ENCODE peak calls at places on chromosomes 6 and 20, in ten cellular contexts. L is ascending aorta, N is right lobe of liver, R is IMR-90, Z is lower lobe of right lung, S is endodermal cell, J is cardiac muscle cell, E is HepG2, U is Caco-2, H is HCT116. Y is an unnamed sample. For H3K9me3 and H3K4me1, the result is how much of the 10 kb centered on the place peaks cover.

GRCh38 chr6:18147160-18147559 is 7.7 kb downstream of the TPMT start:
- DNase-seq in E (peak), N (no peak), L (no peak), S (no peak), R (peak), U (no peak), Z (no peak), H (no peak), J (no peak), Y (peak)

GRCh38 chr6:82249381-82250253 is 2.1 kb upstream of the IBTK start:
- DNase-seq in U (no peak), N (no peak), L (no peak), S (no peak), H (no peak), J (no peak), Z (no peak), R (no peak), E (no peak), Y (no peak)

GRCh38 chr6:107800564-107801164 is 23.4 kb downstream of the SCML4 start:
- DNase-seq in J (no peak), H (no peak), R (no peak), U (no peak), S (peak), L (no peak), N (no peak), E (peak), Z (no peak), Y (no peak)

GRCh38 chr20:1810572-1810925 is 84.7 kb upstream of the SIRPA start:
- DNase-seq in E (no peak), N (peak), Z (no peak), U (no peak), H (no peak), J (no peak), S (peak), R (no peak), L (no peak), Y (no peak)

GRCh38 chr6:124099520-124099919 is 295.9 kb downstream of the NKAIN2 start:
- DNase-seq in S (no peak), N (no peak), H (no peak), L (no peak), U (no peak), E (no peak), R (no peak), J (no peak), Z (no peak), Y (no peak)

GRCh38 chr6:25998379-25998778 is 35.8 kb downstream of the TRIM38 start:
- DNase-seq in R (no peak), N (no peak), H (no peak), U (no peak), Z (no peak), S (no peak), L (no peak), E (no peak), J (no peak), Y (no peak)

GRCh38 chr20:20148774-20149173 is 96.4 kb downstream of the CFAP61 start:
- DNase-seq in U (no peak), R (no peak), N (no peak), L (no peak), Z (no peak), H (no peak), S (no peak), J (no peak), E (no peak), Y (no peak)

GRCh38 chr6:50785921-50786320 is 32.8 kb upstream of the TFAP2B start:
- DNase-seq in L (no peak), E (no peak), N (no peak), U (no peak), S (no peak), J (no peak), Z (no peak), H (no peak), R (no peak), Y (no peak)

GRCh38 chr6:34836451-34836850 is 44.6 kb downstream of the BLTP3A start:
- DNase-seq in S (no peak), U (no peak), N (no peak), R (no peak), H (no peak), J (no peak), L (no peak), E (no peak), Z (no peak), Y (no peak)

GRCh38 chr20:47704746-47705496 is 80.4 kb downstream of the SULF2 start:
- DNase-seq in Z (no peak), J (no peak), U (no peak), E (no peak), L (no peak), R (no peak), H (no peak), N (no peak), S (no peak), Y (no peak)

GRCh38 chr6:65248211-65248610 is 458.8 kb downstream of the EYS start:
- DNase-seq in R (no peak), U (no peak), E (no peak), N (no peak), Z (no peak), L (no peak), H (no peak), S (no peak), J (no peak), Y (no peak)

GRCh38 chr6:160030103-160030502 is 61.2 kb downstream of the IGF2R start:
- DNase-seq in H (no peak), L (no peak), U (peak), N (peak), S (peak), E (no peak), J (peak), R (peak), Z (peak), Y (peak)

GRCh38 chr6:14037402-14038277 is 79.9 kb upstream of the CD83 start:
- DNase-seq in L (no peak), S (no peak), R (peak), U (no peak), N (no peak), H (no peak), E (no peak), J (no peak), Z (no peak), Y (no peak)

GRCh38 chr20:49466114-49466912 is 16.2 kb downstream of the KCNB1 start:
- DNase-seq in N (no peak), S (no peak), Z (no peak), H (no peak), U (no peak), L (no peak), J (no peak), E (no peak), R (no peak), Y (no peak)

GRCh38 chr20:23407770-23408467 is 13.4 kb downstream of the NAPB start:
- DNase-seq in N (no peak), H (no peak), Z (no peak), L (no peak), R (no peak), E (no peak), S (no peak), J (no peak), U (no peak), Y (no peak)

GRCh38 chr6:9581155-9581554 is 833.7 kb downstream of the TFAP2A start:
- DNase-seq in H (no peak), J (no peak), S (no peak), Z (no peak), R (no peak), N (no peak), E (no peak), U (no peak), L (no peak), Y (no peak)

GRCh38 chr20:21105429-21106170 is 558 bp downstream of the LINC00237 start:
- DNase-seq in E (no peak), N (no peak), H (no peak), R (no peak), U (no peak), Z (no peak), L (no peak), J (no peak), S (peak), Y (no peak)

GRCh38 chr6:53673138-53673801 is 7.7 kb upstream of the KLHL31 start:
- DNase-seq in N (no peak), S (no peak), E (peak), J (no peak), R (peak), H (peak), U (no peak), L (no peak), Z (no peak), Y (peak)

GRCh38 chr20:23257106-23257761 is 93.4 kb upstream of the NXT1 start:
- DNase-seq in L (no peak), S (no peak), N (no peak), U (no peak), H (no peak), R (peak), J (no peak), Z (no peak), E (no peak), Y (no peak)

GRCh38 chr20:47583551-47583950 is 81.9 kb downstream of the NCOA3 start:
- DNase-seq in Z (no peak), N (no peak), E (no peak), S (no peak), U (no peak), H (no peak), R (no peak), J (no peak), L (no peak), Y (no peak)

GRCh38 chr6:18328549-18328922 is 58.6 kb upstream of the RNF144B start:
- DNase-seq in Z (no peak), S (no peak), L (no peak), U (no peak), N (no peak), E (no peak), J (no peak), R (no peak), H (no peak), Y (no peak)

GRCh38 chr20:57439432-57439831 is 48.2 kb downstream of the RBM38 start:
- DNase-seq in Z (peak), E (no peak), L (peak), H (no peak), U (no peak), R (no peak), J (no peak), N (peak), S (no peak), Y (no peak)

DNA sequence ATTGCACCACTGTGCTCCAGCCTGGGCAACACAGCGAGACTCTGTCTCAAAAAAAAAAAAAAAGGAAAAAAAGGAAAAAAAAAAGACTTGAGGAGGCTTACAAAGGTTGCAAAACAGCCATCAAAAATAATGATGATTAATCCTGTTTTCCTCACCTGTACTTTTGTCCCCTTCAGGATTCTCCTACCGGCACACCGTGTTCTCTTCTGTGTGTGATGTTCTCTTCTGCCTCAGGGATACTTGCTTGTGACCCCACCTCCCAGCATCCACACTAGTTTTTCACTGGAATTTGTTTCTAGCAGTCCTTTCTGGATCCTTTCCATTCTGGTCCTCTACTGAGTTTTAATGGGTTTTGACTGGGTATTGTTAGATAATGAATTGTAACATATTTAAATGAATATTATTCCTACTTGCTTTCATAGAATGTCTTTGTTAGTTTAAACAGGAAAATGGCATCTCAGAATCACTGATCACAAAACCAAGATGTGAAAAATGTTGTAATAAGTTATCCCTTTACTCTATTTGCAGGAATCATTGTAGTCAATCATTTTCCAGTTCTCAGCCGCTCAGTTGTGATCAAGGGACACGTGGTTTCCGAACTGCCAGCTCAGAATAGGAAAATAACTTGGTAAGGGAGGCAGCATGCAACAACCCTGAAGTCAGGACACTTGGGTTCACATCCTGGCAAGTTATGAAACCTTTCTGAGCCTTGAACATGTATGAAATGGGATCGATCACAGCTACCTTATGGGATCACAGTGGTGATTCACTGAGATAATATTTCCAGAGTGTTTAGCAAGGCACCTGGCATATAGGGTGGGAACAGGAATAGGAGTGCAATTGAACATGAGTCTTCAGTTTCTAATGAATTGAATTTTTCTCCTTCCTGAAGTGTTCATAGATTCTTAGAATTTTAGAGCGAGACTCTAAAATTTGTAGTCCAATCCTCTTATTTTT is 8.5 kb downstream of the C6orf89 start:
- DNase-seq in R (no peak), H (no peak), L (no peak), N (no peak), U (no peak), E (no peak), S (no peak), Z (no peak), J (no peak), Y (no peak)
- H3K9me3 ChIP-seq in R (under half), H (under half), L (under half), N (under half), U (under half), E (under half), S (under half), Z (under half), J (under half), Y (under half)

GRCh38 chr6:119162134-119162761 is 83.8 kb upstream of the FAM184A start:
- DNase-seq in J (no peak), S (no peak), U (no peak), L (no peak), Z (no peak), R (no peak), N (no peak), E (no peak), H (no peak), Y (no peak)
- H3K4me1 ChIP-seq in J (under half), S (under half), U (under half), L (under half), Z (under half), R (under half), N (under half), E (under half), H (under half), Y (under half)

GRCh38 chr20:9075264-9076095 is 6.6 kb downstream of the PLCB4 start:
- DNase-seq in U (no peak), J (no peak), S (no peak), Z (no peak), H (no peak), L (no peak), N (no peak), E (no peak), R (no peak), Y (no peak)

GRCh38 chr20:9070304-9070703 is 1.4 kb downstream of the PLCB4 start:
- DNase-seq in H (no peak), E (no peak), L (no peak), N (no peak), Z (no peak), U (no peak), R (no peak), J (no peak), S (no peak), Y (no peak)

GRCh38 chr20:9068896-9069663 is at the start of gene PLCB4:
- DNase-seq in N (no peak), Z (peak), R (peak), E (no peak), J (peak), S (peak), L (no peak), H (no peak), U (peak), Y (peak)

GRCh38 chr20:9072741-9073310 is 3.9 kb downstream of the PLCB4 start:
- DNase-seq in Z (no peak), E (no peak), H (no peak), S (no peak), N (no peak), U (no peak), L (no peak), R (no peak), J (no peak), Y (no peak)

GRCh38 chr20:9071976-9072726 is 3.3 kb downstream of the PLCB4 start:
- DNase-seq in R (peak), J (no peak), N (no peak), E (no peak), U (no peak), H (no peak), Z (no peak), S (no peak), L (no peak), Y (no peak)
- H3K4me3 ChIP-seq in R (no peak), J (no peak), N (no peak), E (no peak), U (no peak), H (no peak), Z (no peak), S (peak), L (no peak), Y (no peak)

GRCh38 chr6:5749666-5750215 is 257.0 kb downstream of the NRN1 start:
- DNase-seq in E (no peak), N (no peak), H (no peak), L (no peak), U (no peak), Z (peak), J (no peak), R (no peak), S (no peak), Y (no peak)

GRCh38 chr6:5751525-5752252 is 255.0 kb downstream of the NRN1 start:
- DNase-seq in H (no peak), J (peak), E (no peak), R (peak), S (no peak), L (no peak), U (no peak), Z (no peak), N (no peak), Y (no peak)

GRCh38 chr6:5754904-5755303 is 251.8 kb downstream of the NRN1 start:
- DNase-seq in H (no peak), S (no peak), N (no peak), L (no peak), U (no peak), R (no peak), E (no peak), J (no peak), Z (no peak), Y (no peak)

GRCh38 chr6:5752282-5752681 is 254.4 kb downstream of the NRN1 start:
- DNase-seq in J (peak), S (peak), L (no peak), Z (no peak), R (peak), U (no peak), N (no peak), H (no peak), E (no peak), Y (no peak)

DNA sequence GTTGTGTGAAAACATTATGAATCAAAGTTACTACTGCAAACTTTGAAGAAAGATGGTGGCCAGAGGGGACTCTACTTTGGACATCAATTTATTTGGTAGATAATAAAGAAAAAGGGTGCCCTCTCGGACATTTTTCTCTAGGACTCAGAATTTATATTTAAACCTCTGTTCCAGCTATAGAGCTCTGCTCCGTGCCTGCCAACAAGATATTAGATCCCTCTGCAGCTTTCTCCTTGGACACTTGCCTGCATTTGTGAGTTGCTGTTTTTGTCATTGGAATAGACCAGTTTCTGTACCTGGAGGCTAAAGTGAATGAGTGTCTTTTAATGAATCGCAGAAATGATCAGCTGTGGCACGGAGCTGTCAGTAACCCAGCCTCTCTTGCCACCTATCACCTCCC is 253.5 kb downstream of the NRN1 start:
- DNase-seq in N (no peak), S (no peak), J (no peak), H (no peak), U (no peak), L (no peak), Z (no peak), E (no peak), R (no peak), Y (no peak)
- H3K9me3 ChIP-seq in N (under half), S (under half), J (under half), H (under half), U (under half), L (under half), Z (under half), E (under half), R (under half), Y (under half)

DNA sequence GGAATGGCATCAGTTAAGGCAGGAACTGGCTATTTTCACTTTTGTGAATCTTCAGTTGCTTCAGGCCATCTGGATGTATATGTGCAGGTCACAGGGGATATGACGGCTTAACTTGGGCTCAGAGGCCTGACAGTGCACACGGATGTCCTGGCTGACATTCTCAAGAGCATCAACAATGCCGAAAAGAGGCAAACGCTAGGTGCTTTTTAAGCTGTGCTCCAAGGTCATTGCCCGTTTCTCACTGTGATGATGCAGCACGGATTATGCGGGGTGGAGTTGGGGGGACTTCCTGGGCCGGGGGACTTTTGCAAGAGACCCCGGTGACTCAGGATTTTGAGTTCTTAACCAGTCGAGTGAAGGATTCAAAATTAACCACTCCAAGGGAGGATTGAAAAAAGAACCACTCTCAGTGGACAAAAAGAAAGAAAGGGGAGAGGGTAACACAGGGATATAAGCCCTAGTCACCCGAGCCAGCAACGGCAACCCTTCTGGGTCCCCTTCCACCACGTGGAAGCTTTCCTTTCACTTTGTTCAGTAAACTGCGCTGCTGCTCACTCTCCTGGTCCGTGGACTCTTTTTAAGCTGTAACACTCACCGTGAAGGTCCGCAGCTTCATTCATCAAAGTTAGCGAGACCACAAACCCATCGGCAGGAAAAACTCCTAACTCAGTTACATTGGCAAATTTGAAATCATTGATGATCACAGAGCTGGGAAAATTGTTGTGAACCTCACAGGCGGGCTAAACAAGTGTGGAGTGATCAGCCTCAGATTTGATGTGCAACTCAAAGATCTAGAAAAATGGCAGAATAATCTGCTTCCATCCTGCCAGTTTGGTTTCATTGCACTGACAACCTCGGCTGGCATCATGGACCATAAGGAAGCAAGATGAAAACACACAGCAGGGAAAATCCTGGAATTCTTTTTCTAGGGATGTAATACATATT is 199.2 kb downstream of the ARID1B start:
- DNase-seq in N (no peak), S (peak), L (no peak), R (no peak), U (no peak), H (no peak), E (no peak), J (no peak), Z (no peak), Y (no peak)
- H3K4me1 ChIP-seq in N (under half), S (under half), L (under half), R (under half), U (under half), H (under half), E (under half), J (under half), Z (under half), Y (under half)

GRCh38 chr20:46307999-46308257 is 370 bp downstream of the CDH22 start:
- DNase-seq in U (no peak), E (no peak), R (no peak), J (no peak), S (no peak), Z (no peak), H (no peak), L (no peak), N (no peak), Y (no peak)

GRCh38 chr20:46305973-46306360 is 2.3 kb downstream of the CDH22 start:
- DNase-seq in H (no peak), J (no peak), U (no peak), L (no peak), Z (no peak), N (no peak), E (no peak), R (no peak), S (no peak), Y (no peak)

GRCh38 chr20:46306743-46307138 is 1.6 kb downstream of the CDH22 start:
- DNase-seq in U (no peak), L (no peak), E (no peak), Z (no peak), S (peak), J (no peak), R (no peak), N (no peak), H (no peak), Y (no peak)

GRCh38 chr20:46308258-46309157 is at the start of gene CDH22:
- DNase-seq in S (peak), R (peak), E (peak), J (peak), Z (peak), N (no peak), L (no peak), H (peak), U (peak), Y (no peak)

GRCh38 chr20:46307139-46307998 is 929 bp downstream of the CDH22 start:
- DNase-seq in S (peak), L (no peak), N (no peak), Z (peak), J (peak), U (peak), R (peak), H (no peak), E (peak), Y (peak)
- H3K4me3 ChIP-seq in S (peak), L (peak), N (no peak), Z (peak), J (peak), U (peak), R (no peak), H (peak), E (peak), Y (no peak)